ENCODE peak calls at places on chromosome 10, in ten cellular contexts. T is CD4-positive, CD25-positive, alpha-beta regulatory T cell; B is choroid plexus epithelial cell; V is cardiac septum; G is ELF-1; Y is activated B cell treated with CpG ODN at 0.5 μM for 24 hours; A is foreskin fibroblast; L is stimulated activated CD4-positive, alpha-beta T cell treated with anti-CD3 and anti-CD28 coated beads, Interleukin-2, amount 100 ng/mL, for 4 hours; C is SW 1271; E is NCI-H524 treated with DMSO at 0.1 percent for 48 hours. M is an unnamed sample.
A peak's percentile ranks its signal among the peaks of the same experiment; 100 is the strongest.

GRCh38 chr10:124138195-124138882 is 44.9 kb upstream of the CHST15 start:
- DNase-seq in T (no peak), B (peak; percentile 90), V (peak; percentile 54), G (no peak), Y (no peak), A (peak; percentile 43), L (no peak), C (no peak), E (no peak), M (no peak)

GRCh38 chr10:106424076-106424475 is 740.4 kb downstream of the SORCS1 start:
- DNase-seq in T (no peak), B (peak; percentile 96), V (no peak), G (no peak), Y (no peak), A (peak; percentile 92), L (no peak), C (no peak), E (no peak), M (no peak)

GRCh38 chr10:84944187-84944586 is 615.8 kb downstream of the CCSER2 start:
- DNase-seq in T (no peak), B (no peak), V (no peak), G (no peak), Y (no peak), A (no peak), L (no peak), C (no peak), E (no peak), M (no peak)

GRCh38 chr10:33277135-33277536 is 57.3 kb downstream of the NRP1 start:
- DNase-seq in T (no peak), B (peak; percentile 38), V (peak; percentile 88), G (peak; percentile 46), Y (no peak), A (peak; percentile 27), L (no peak), C (no peak), E (no peak), M (no peak)

GRCh38 chr10:47031953-47032465 is 120.8 kb downstream of the PTPN20 start:
- DNase-seq in T (no peak), B (peak; percentile 44), V (peak; percentile 59), G (no peak), Y (peak; percentile 9), A (peak; percentile 60), L (no peak), C (no peak), E (no peak), M (no peak)

GRCh38 chr10:33113111-33113856 is 155.3 kb upstream of the ITGB1 start:
- DNase-seq in T (no peak), B (peak; percentile 86), V (no peak), G (no peak), Y (no peak), A (peak; percentile 87), L (no peak), C (no peak), E (no peak), M (no peak)

GRCh38 chr10:123578721-123579120 is 87.4 kb upstream of the GPR26 start:
- DNase-seq in T (no peak), B (no peak), V (no peak), G (no peak), Y (no peak), A (no peak), L (no peak), C (no peak), E (no peak), M (no peak)

GRCh38 chr10:63054889-63055606 is 78.1 kb upstream of the NRBF2 start:
- DNase-seq in T (no peak), B (no peak), V (no peak), G (no peak), Y (no peak), A (no peak), L (no peak), C (no peak), E (no peak), M (no peak)

GRCh38 chr10:95785942-95786669 is 30.1 kb downstream of the ENTPD1 start:
- DNase-seq in T (no peak), B (no peak), V (no peak), G (no peak), Y (no peak), A (no peak), L (no peak), C (no peak), E (no peak), M (no peak)

GRCh38 chr10:26486304-26486703 is 48.2 kb downstream of the APBB1IP start:
- DNase-seq in T (no peak), B (no peak), V (no peak), G (peak; percentile 39), Y (no peak), A (peak; percentile 84), L (no peak), C (no peak), E (no peak), M (no peak)

GRCh38 chr10:49441488-49442476 is 45.9 kb upstream of the DRGX start:
- DNase-seq in T (no peak), B (peak; percentile 28), V (no peak), G (peak; percentile 39), Y (no peak), A (no peak), L (no peak), C (no peak), E (no peak), M (no peak)

GRCh38 chr10:88032566-88032965 is 169.1 kb downstream of the PTEN start:
- DNase-seq in T (no peak), B (peak; percentile 76), V (no peak), G (no peak), Y (no peak), A (peak; percentile 86), L (no peak), C (no peak), E (no peak), M (no peak)

GRCh38 chr10:61786728-61787127 is 114.8 kb upstream of the ARID5B start:
- DNase-seq in T (no peak), B (peak; percentile 90), V (no peak), G (no peak), Y (no peak), A (peak; percentile 84), L (no peak), C (no peak), E (no peak), M (no peak)

GRCh38 chr10:82982110-82982608 is 1107.2 kb downstream of the NRG3 start:
- DNase-seq in T (no peak), B (peak; percentile 74), V (no peak), G (no peak), Y (no peak), A (peak; percentile 93), L (no peak), C (peak; percentile 35), E (no peak), M (no peak)

GRCh38 chr10:31697271-31698168 is 231.1 kb downstream of the ARHGAP12 start:
- DNase-seq in T (no peak), B (peak; percentile 79), V (peak; percentile 91), G (peak; percentile 22), Y (no peak), A (peak; percentile 95), L (no peak), C (no peak), E (no peak), M (no peak)

GRCh38 chr10:28678687-28679457 is 1.6 kb downstream of the BAMBI start:
- DNase-seq in T (no peak), B (peak; percentile 27), V (no peak), G (no peak), Y (no peak), A (no peak), L (no peak), C (no peak), E (no peak), M (no peak)

GRCh38 chr10:48242160-48242904 is 32.2 kb downstream of the FRMPD2 start:
- DNase-seq in T (no peak), B (no peak), V (peak; percentile 55), G (no peak), Y (no peak), A (no peak), L (no peak), C (no peak), E (no peak), M (no peak)

GRCh38 chr10:20237091-20237570 is 420.9 kb downstream of the PLXDC2 start:
- DNase-seq in T (no peak), B (no peak), V (no peak), G (no peak), Y (no peak), A (no peak), L (no peak), C (no peak), E (no peak), M (no peak)

GRCh38 chr10:77857272-77857671 is 69.3 kb downstream of the DLG5 start:
- DNase-seq in T (no peak), B (no peak), V (no peak), G (peak; percentile 90), Y (no peak), A (peak; percentile 63), L (no peak), C (no peak), E (no peak), M (no peak)

GRCh38 chr10:45354261-45354660 is 19.8 kb upstream of the ALOX5 start:
- DNase-seq in T (no peak), B (no peak), V (no peak), G (no peak), Y (no peak), A (no peak), L (no peak), C (no peak), E (no peak), M (no peak)

GRCh38 chr10:18279202-18279601 is 139.0 kb downstream of the CACNB2 start:
- DNase-seq in T (no peak), B (no peak), V (no peak), G (no peak), Y (no peak), A (peak; percentile 79), L (no peak), C (no peak), E (no peak), M (no peak)

GRCh38 chr10:124049484-124049883 is 43.9 kb downstream of the CHST15 start:
- DNase-seq in T (no peak), B (peak; percentile 53), V (no peak), G (no peak), Y (no peak), A (peak; percentile 46), L (no peak), C (no peak), E (no peak), M (no peak)

M was measured in activated T-helper 1 cell treated with anti-CD3 and anti-CD28 coated beads, Interleukin-2, amount 50 U/mL, for 16 hours.